ENCODE peak calls at places on chromosomes 4 and X, in ten cellular contexts. Q is A549; D is NCI-H1436; X is ecto neural progenitor cell; R is NCI-H1105; B is OCI-LY7; O is activated T-cell treated with anti-CD3 and anti-CD28 coated beads for 1 hour; G is activated CD8-positive, alpha-beta T cell treated with anti-CD3 and anti-CD28 coated beads, Interleukin-2, amount 10 ng/mL, durations not matched to agents 7 days and 5 days; F is RCC 7860; H is GM20000. U is an unnamed sample.

GRCh38 chr4:185773419-185773818 is 38.6 kb downstream of the SORBS2 start:
- DNase-seq in D (no peak), R (no peak), F (no peak), H (no peak), B (no peak), G (no peak), Q (no peak), O (no peak), X (no peak), U (no peak)

GRCh38 chrX:146921204-146921603 is 106.7 kb upstream of the CXorf51A start:
- DNase-seq in H (no peak), D (no peak), B (no peak), R (no peak), G (no peak), X (no peak), F (no peak), O (no peak), Q (no peak), U (no peak)

GRCh38 chr4:99652596-99653436 is 4.8 kb downstream of the C4orf54 start:
- DNase-seq in D (no peak), X (no peak), F (no peak), O (no peak), H (no peak), B (no peak), R (no peak), Q (no peak), G (no peak), U (no peak)

GRCh38 chrX:107704181-107704580 is 71.4 kb downstream of the TSC22D3 start:
- DNase-seq in F (no peak), G (no peak), R (no peak), Q (no peak), X (no peak), O (no peak), H (no peak), D (no peak), B (no peak), U (no peak)

GRCh38 chr4:78951862-78952472 is 12.7 kb upstream of the PAQR3 start:
- DNase-seq in Q (peak), X (no peak), G (peak), F (peak), O (peak), D (peak), R (peak), B (peak), H (peak), U (no peak)

GRCh38 chr4:186832906-186833305 is 109.2 kb upstream of the FAT1 start:
- DNase-seq in X (no peak), B (no peak), H (no peak), G (no peak), D (no peak), F (no peak), Q (no peak), R (no peak), O (no peak), U (no peak)

GRCh38 chrX:17621566-17622270 is 115.6 kb upstream of the SCML1 start:
- DNase-seq in F (no peak), B (no peak), G (no peak), O (no peak), Q (no peak), D (no peak), R (no peak), H (no peak), X (no peak), U (no peak)

GRCh38 chr4:78566834-78567501 is 15.4 kb downstream of the ANXA3 start:
- DNase-seq in H (no peak), X (no peak), R (no peak), Q (no peak), B (no peak), D (no peak), O (no peak), F (no peak), G (no peak), U (no peak)

GRCh38 chr4:151114338-151114737 is 14.9 kb downstream of the RPS3A start:
- DNase-seq in Q (no peak), F (no peak), B (no peak), R (no peak), O (no peak), H (no peak), G (no peak), D (no peak), X (no peak), U (no peak)

GRCh38 chr4:73599182-73599581 is 21.1 kb downstream of the RASSF6 start:
- DNase-seq in Q (peak), O (no peak), X (peak), B (peak), F (peak), R (peak), G (no peak), H (no peak), D (no peak), U (no peak)

GRCh38 chr4:74394476-74395136 is 29.7 kb downstream of the EREG start:
- DNase-seq in F (peak), D (no peak), G (no peak), X (no peak), R (no peak), O (no peak), H (no peak), Q (no peak), B (no peak), U (no peak)

GRCh38 chr4:89737888-89738287 is 99.1 kb downstream of the SNCA start:
- DNase-seq in X (no peak), O (no peak), D (peak), R (no peak), Q (no peak), G (no peak), H (no peak), B (no peak), F (no peak), U (no peak)

GRCh38 chr4:76087007-76087769 is 12.7 kb downstream of the ART3 start:
- DNase-seq in X (peak), Q (peak), F (peak), B (no peak), O (no peak), G (peak), H (peak), R (peak), D (peak), U (peak)

GRCh38 chr4:5791654-5792053 is 80.7 kb downstream of the EVC start:
- DNase-seq in X (no peak), R (no peak), F (no peak), D (no peak), H (no peak), G (no peak), O (no peak), B (no peak), Q (no peak), U (no peak)

GRCh38 chr4:120009731-120010130 is 56.9 kb downstream of the MAD2L1 start:
- DNase-seq in H (no peak), Q (no peak), D (no peak), B (no peak), F (no peak), R (no peak), G (no peak), X (no peak), O (no peak), U (no peak)

U was measured in HuH-7.5.